ENCODE peak calls at places on chromosomes 3 and 15, in six cellular contexts. One of them, this sample, is unnamed.

GRCh38 chr3:144162042-144162441 is 190.4 kb downstream of the DIPK2A start:
- DNase-seq in tibial nerve: no peak
- DNase-seq in body of pancreas: peak
- DNase-seq in testis: no peak
- DNase-seq in uterus: no peak
- DNase-seq in thyroid gland: no peak
- DNase-seq in this sample: no peak

GRCh38 chr15:56806147-56806536 is 72.8 kb upstream of the ZNF280D start:
- DNase-seq in body of pancreas: no peak
- DNase-seq in uterus: no peak
- DNase-seq in thyroid gland: no peak
- DNase-seq in testis: no peak
- DNase-seq in tibial nerve: no peak
- DNase-seq in this sample: no peak

GRCh38 chr3:111077384-111077783 is 5.8 kb downstream of the NECTIN3 start:
- DNase-seq in testis: no peak
- DNase-seq in thyroid gland: no peak
- DNase-seq in body of pancreas: no peak
- DNase-seq in uterus: no peak
- DNase-seq in tibial nerve: no peak
- DNase-seq in this sample: no peak

GRCh38 chr3:131393868-131394267 is 12.3 kb downstream of the NUDT16 start:
- DNase-seq in testis: no peak
- DNase-seq in tibial nerve: no peak
- DNase-seq in body of pancreas: no peak
- DNase-seq in uterus: no peak
- DNase-seq in thyroid gland: no peak
- DNase-seq in this sample: no peak

GRCh38 chr15:64536244-64536836 is 76.0 kb downstream of the ZNF609 start:
- DNase-seq in body of pancreas: no peak
- DNase-seq in uterus: no peak
- DNase-seq in tibial nerve: no peak
- DNase-seq in testis: no peak
- DNase-seq in thyroid gland: no peak
- DNase-seq in this sample: no peak

GRCh38 chr15:91559066-91559465 is 294.4 kb upstream of the SLCO3A1 start:
- DNase-seq in thyroid gland: no peak
- DNase-seq in body of pancreas: no peak
- DNase-seq in testis: no peak
- DNase-seq in tibial nerve: no peak
- DNase-seq in uterus: no peak
- DNase-seq in this sample: no peak

GRCh38 chr3:144058713-144059112 is 87.1 kb downstream of the DIPK2A start:
- DNase-seq in tibial nerve: no peak
- DNase-seq in body of pancreas: no peak
- DNase-seq in testis: no peak
- DNase-seq in uterus: no peak
- DNase-seq in thyroid gland: no peak
- DNase-seq in this sample: no peak

GRCh38 chr15:60362318-60363023 is 35.3 kb downstream of the ANXA2 start:
- DNase-seq in uterus: no peak
- DNase-seq in testis: no peak
- DNase-seq in thyroid gland: no peak
- DNase-seq in tibial nerve: no peak
- DNase-seq in body of pancreas: no peak
- DNase-seq in this sample: no peak

GRCh38 chr3:33401781-33402180 is 38.4 kb downstream of the UBP1 start:
- DNase-seq in testis: no peak
- DNase-seq in uterus: no peak
- DNase-seq in thyroid gland: no peak
- DNase-seq in tibial nerve: no peak
- DNase-seq in body of pancreas: no peak
- DNase-seq in this sample: no peak

GRCh38 chr3:33420966-33421365 is 19.2 kb downstream of the UBP1 start:
- DNase-seq in tibial nerve: no peak
- DNase-seq in testis: no peak
- DNase-seq in body of pancreas: no peak
- DNase-seq in thyroid gland: no peak
- DNase-seq in uterus: no peak
- DNase-seq in this sample: no peak

GRCh38 chr3:4401441-4401840 is 65.6 kb downstream of the SUMF1 start:
- DNase-seq in body of pancreas: no peak
- DNase-seq in uterus: no peak
- DNase-seq in testis: no peak
- DNase-seq in tibial nerve: no peak
- DNase-seq in thyroid gland: no peak
- DNase-seq in this sample: no peak

GRCh38 chr3:115072265-115073008 is 74.7 kb downstream of the ZBTB20 start:
- DNase-seq in testis: no peak
- DNase-seq in thyroid gland: no peak
- DNase-seq in uterus: no peak
- DNase-seq in body of pancreas: no peak
- DNase-seq in tibial nerve: no peak
- DNase-seq in this sample: no peak

GRCh38 chr3:72329354-72329753 is 518.9 kb downstream of the SHQ1 start:
- DNase-seq in body of pancreas: peak
- DNase-seq in testis: peak
- DNase-seq in thyroid gland: peak
- DNase-seq in uterus: peak
- DNase-seq in tibial nerve: no peak
- DNase-seq in this sample: peak

GRCh38 chr3:66099541-66100065 is 60.9 kb upstream of the MAGI1 start:
- DNase-seq in body of pancreas: no peak
- DNase-seq in tibial nerve: no peak
- DNase-seq in uterus: no peak
- DNase-seq in testis: no peak
- DNase-seq in thyroid gland: no peak
- DNase-seq in this sample: no peak

GRCh38 chr15:99707481-99708270 is 25.6 kb downstream of the LYSMD4 start:
- DNase-seq in tibial nerve: no peak
- DNase-seq in uterus: no peak
- DNase-seq in body of pancreas: no peak
- DNase-seq in thyroid gland: no peak
- DNase-seq in testis: no peak
- DNase-seq in this sample: no peak

GRCh38 chr3:195583831-195584542 is at the start of gene APOD:
- DNase-seq in testis: peak
- DNase-seq in uterus: peak
- DNase-seq in tibial nerve: peak
- DNase-seq in thyroid gland: peak
- DNase-seq in body of pancreas: peak
- DNase-seq in this sample: peak

GRCh38 chr3:113736548-113737089 is 9.4 kb downstream of the NAA50 start:
- DNase-seq in testis: no peak
- DNase-seq in uterus: no peak
- DNase-seq in thyroid gland: no peak
- DNase-seq in body of pancreas: no peak
- DNase-seq in tibial nerve: no peak
- DNase-seq in this sample: no peak

GRCh38 chr3:171901615-171902312 is 58.6 kb downstream of the TMEM212 start:
- DNase-seq in tibial nerve: no peak
- DNase-seq in testis: no peak
- DNase-seq in body of pancreas: no peak
- DNase-seq in thyroid gland: no peak
- DNase-seq in uterus: no peak
- DNase-seq in this sample: no peak

GRCh38 chr3:102087236-102087635 is 237.9 kb downstream of the NFKBIZ start:
- DNase-seq in thyroid gland: peak
- DNase-seq in body of pancreas: no peak
- DNase-seq in tibial nerve: no peak
- DNase-seq in uterus: no peak
- DNase-seq in testis: no peak
- DNase-seq in this sample: no peak

GRCh38 chr3:196073188-196073838 is 8.6 kb downstream of the TFRC start:
- DNase-seq in tibial nerve: peak
- DNase-seq in thyroid gland: peak
- DNase-seq in uterus: peak
- DNase-seq in body of pancreas: peak
- DNase-seq in testis: peak
- DNase-seq in this sample: no peak

GRCh38 chr3:65605876-65606432 is 432.8 kb downstream of the MAGI1 start:
- DNase-seq in body of pancreas: no peak
- DNase-seq in testis: no peak
- DNase-seq in uterus: no peak
- DNase-seq in tibial nerve: no peak
- DNase-seq in thyroid gland: no peak
- DNase-seq in this sample: no peak

GRCh38 chr3:56547486-56547885 is 9.5 kb upstream of the CCDC66 start:
- DNase-seq in testis: no peak
- DNase-seq in uterus: no peak
- DNase-seq in thyroid gland: no peak
- DNase-seq in body of pancreas: no peak
- DNase-seq in tibial nerve: no peak
- DNase-seq in this sample: no peak

GRCh38 chr3:63364495-63364894 is 86.4 kb downstream of the SYNPR start:
- DNase-seq in body of pancreas: no peak
- DNase-seq in tibial nerve: no peak
- DNase-seq in thyroid gland: no peak
- DNase-seq in testis: no peak
- DNase-seq in uterus: no peak
- DNase-seq in this sample: no peak

GRCh38 chr15:88299502-88299901 is 43.0 kb upstream of the NTRK3 start:
- DNase-seq in uterus: no peak
- DNase-seq in tibial nerve: no peak
- DNase-seq in testis: no peak
- DNase-seq in body of pancreas: no peak
- DNase-seq in thyroid gland: no peak
- DNase-seq in this sample: no peak

GRCh38 chr3:17088017-17088416 is 203.3 kb downstream of the PLCL2 start:
- DNase-seq in thyroid gland: no peak
- DNase-seq in uterus: no peak
- DNase-seq in tibial nerve: no peak
- DNase-seq in body of pancreas: no peak
- DNase-seq in testis: no peak
- DNase-seq in this sample: no peak

GRCh38 chr3:32616267-32616962 is 45.8 kb upstream of the DYNC1LI1 start:
- DNase-seq in body of pancreas: no peak
- DNase-seq in uterus: no peak
- DNase-seq in thyroid gland: no peak
- DNase-seq in testis: no peak
- DNase-seq in tibial nerve: no peak
- DNase-seq in this sample: no peak

GRCh38 chr15:80804970-80805495 is 25.9 kb downstream of the CEMIP start:
- DNase-seq in uterus: no peak
- DNase-seq in body of pancreas: no peak
- DNase-seq in tibial nerve: no peak
- DNase-seq in testis: no peak
- DNase-seq in thyroid gland: no peak
- DNase-seq in this sample: no peak

GRCh38 chr15:40409366-40409765 is 3.8 kb downstream of the IVD start:
- DNase-seq in testis: no peak
- DNase-seq in thyroid gland: no peak
- DNase-seq in body of pancreas: no peak
- DNase-seq in tibial nerve: no peak
- DNase-seq in uterus: no peak
- DNase-seq in this sample: no peak

GRCh38 chr3:184155644-184156521 is 706 bp downstream of the DVL3 start:
- DNase-seq in thyroid gland: peak
- DNase-seq in uterus: no peak
- DNase-seq in body of pancreas: peak
- DNase-seq in tibial nerve: no peak
- DNase-seq in testis: peak
- DNase-seq in this sample: peak

GRCh38 chr15:82314769-82315518 is 34.3 kb downstream of the GOLGA6L10 start:
- DNase-seq in body of pancreas: no peak
- DNase-seq in thyroid gland: no peak
- DNase-seq in tibial nerve: no peak
- DNase-seq in uterus: no peak
- DNase-seq in testis: no peak
- DNase-seq in this sample: peak

GRCh38 chr15:59522988-59523461 is 85.0 kb downstream of the FAM81A start:
- DNase-seq in tibial nerve: no peak
- DNase-seq in body of pancreas: no peak
- DNase-seq in thyroid gland: peak
- DNase-seq in uterus: no peak
- DNase-seq in testis: no peak
- DNase-seq in this sample: no peak

GRCh38 chr3:150394606-150395005 is 13.5 kb upstream of the TSC22D2 start:
- DNase-seq in testis: no peak
- DNase-seq in body of pancreas: no peak
- DNase-seq in tibial nerve: no peak
- DNase-seq in uterus: no peak
- DNase-seq in thyroid gland: no peak
- DNase-seq in this sample: no peak

GRCh38 chr3:156751461-156752025 is 74.6 kb upstream of the LEKR1 start:
- DNase-seq in body of pancreas: no peak
- DNase-seq in thyroid gland: peak
- DNase-seq in tibial nerve: peak
- DNase-seq in testis: peak
- DNase-seq in uterus: peak
- DNase-seq in this sample: peak
- H3K4me3 ChIP-seq in body of pancreas: no peak
- H3K4me3 ChIP-seq in thyroid gland: no peak
- H3K4me3 ChIP-seq in tibial nerve: no peak
- H3K4me3 ChIP-seq in testis: peak
- H3K4me3 ChIP-seq in uterus: peak
- H3K4me3 ChIP-seq in this sample: peak

DNA sequence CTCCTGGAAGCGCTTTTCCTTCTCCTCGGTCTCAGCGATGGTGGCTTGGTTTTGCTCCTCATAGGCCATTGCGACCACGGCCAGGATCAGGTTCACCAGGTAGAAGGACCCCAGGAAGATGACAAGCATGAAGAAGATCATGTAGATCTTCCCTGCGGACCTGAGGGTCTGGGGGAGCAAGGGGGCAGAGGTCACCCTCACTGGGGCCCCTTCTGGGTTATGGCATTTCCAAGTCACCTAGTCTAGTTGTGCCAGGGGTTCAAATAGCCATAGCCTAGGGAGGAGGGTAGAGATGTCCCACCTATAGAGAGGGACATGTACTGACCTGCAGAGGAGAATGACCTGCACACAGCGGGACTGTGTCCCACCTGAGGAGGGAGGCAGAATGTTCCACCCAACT is 43.5 kb downstream of the SCN5A start:
- DNase-seq in thyroid gland: no peak
- DNase-seq in uterus: no peak
- DNase-seq in body of pancreas: no peak
- DNase-seq in tibial nerve: no peak
- DNase-seq in testis: no peak
- DNase-seq in this sample: no peak
- TF ChIP-seq CTCF in thyroid gland: no peak
- TF ChIP-seq CTCF in uterus: no peak
- TF ChIP-seq CTCF in body of pancreas: no peak
- TF ChIP-seq CTCF in tibial nerve: no peak
- TF ChIP-seq CTCF in testis: no peak
- TF ChIP-seq CTCF in this sample: no peak

GRCh38 chr3:168096210-168096795 is 579 bp upstream of the GOLIM4 start:
- DNase-seq in tibial nerve: peak
- DNase-seq in testis: peak
- DNase-seq in body of pancreas: peak
- DNase-seq in thyroid gland: peak
- DNase-seq in uterus: no peak
- DNase-seq in this sample: peak
- TF ChIP-seq POLR2A in tibial nerve: no peak
- TF ChIP-seq POLR2A in testis: no peak
- TF ChIP-seq POLR2A in body of pancreas: no peak
- TF ChIP-seq POLR2A in thyroid gland: no peak
- TF ChIP-seq POLR2A in uterus: no peak
- TF ChIP-seq POLR2A in this sample: no peak

GRCh38 chr3:152204218-152204617 is 64.5 kb upstream of the MBNL1 start:
- DNase-seq in body of pancreas: no peak
- DNase-seq in thyroid gland: no peak
- DNase-seq in tibial nerve: no peak
- DNase-seq in testis: no peak
- DNase-seq in uterus: no peak
- DNase-seq in this sample: no peak
- H3K4me3 ChIP-seq in body of pancreas: no peak
- H3K4me3 ChIP-seq in thyroid gland: no peak
- H3K4me3 ChIP-seq in tibial nerve: no peak
- H3K4me3 ChIP-seq in testis: no peak
- H3K4me3 ChIP-seq in uterus: peak
- H3K4me3 ChIP-seq in this sample: no peak

GRCh38 chr3:177622982-177623617 is 425.8 kb upstream of the TBL1XR1 start:
- DNase-seq in uterus: no peak
- DNase-seq in thyroid gland: no peak
- DNase-seq in body of pancreas: no peak
- DNase-seq in testis: no peak
- DNase-seq in tibial nerve: no peak
- DNase-seq in this sample: no peak
- TF ChIP-seq CTCF in uterus: no peak
- TF ChIP-seq CTCF in thyroid gland: no peak
- TF ChIP-seq CTCF in body of pancreas: no peak
- TF ChIP-seq CTCF in testis: no peak
- TF ChIP-seq CTCF in tibial nerve: no peak
- TF ChIP-seq CTCF in this sample: no peak